ENCODE peak calls at places on chromosomes 1 and 21, in five cellular contexts. One of them, this sample, is unnamed.

GRCh38 chr21:36205962-36206361 is 49.3 kb downstream of the DOP1B start:
- DNase-seq in right lobe of liver: no peak
- DNase-seq in suprapubic skin: no peak
- DNase-seq in tibial nerve: no peak
- DNase-seq in HCT116: no peak
- DNase-seq in this sample: no peak

GRCh38 chr1:23436520-23437354 is 12.2 kb upstream of the TCEA3 start:
- DNase-seq in right lobe of liver: no peak
- DNase-seq in suprapubic skin: no peak
- DNase-seq in tibial nerve: no peak
- DNase-seq in HCT116: no peak
- DNase-seq in this sample: no peak

GRCh38 chr1:3924186-3924815 is 24.2 kb upstream of the C1orf174 start:
- DNase-seq in right lobe of liver: peak; percentile 32
- DNase-seq in suprapubic skin: no peak
- DNase-seq in tibial nerve: no peak
- DNase-seq in HCT116: no peak
- DNase-seq in this sample: no peak

GRCh38 chr1:5985250-5985649 is 7.0 kb downstream of the NPHP4 start:
- DNase-seq in right lobe of liver: no peak
- DNase-seq in suprapubic skin: no peak
- DNase-seq in tibial nerve: no peak
- DNase-seq in HCT116: no peak
- DNase-seq in this sample: no peak

GRCh38 chr1:205710201-205711062 is 30.1 kb upstream of the SLC45A3 start:
- DNase-seq in right lobe of liver: no peak
- DNase-seq in suprapubic skin: no peak
- DNase-seq in tibial nerve: no peak
- DNase-seq in HCT116: no peak
- DNase-seq in this sample: no peak

GRCh38 chr1:204384636-204385354 is 25.1 kb upstream of the PLEKHA6 start:
- DNase-seq in right lobe of liver: no peak
- DNase-seq in suprapubic skin: no peak
- DNase-seq in tibial nerve: no peak
- DNase-seq in HCT116: no peak
- DNase-seq in this sample: peak; percentile 35

GRCh38 chr21:36756527-36756926 is 57.6 kb downstream of the SIM2 start:
- DNase-seq in right lobe of liver: no peak
- DNase-seq in suprapubic skin: no peak
- DNase-seq in tibial nerve: no peak
- DNase-seq in HCT116: no peak
- DNase-seq in this sample: no peak

GRCh38 chr1:54421101-54421504 is 14.9 kb upstream of the SSBP3 start:
- DNase-seq in right lobe of liver: no peak
- DNase-seq in suprapubic skin: no peak
- DNase-seq in tibial nerve: no peak
- DNase-seq in HCT116: peak; percentile 16
- DNase-seq in this sample: no peak

GRCh38 chr1:2828586-2829250 is 27.2 kb upstream of the TTC34 start:
- DNase-seq in right lobe of liver: peak; percentile 35
- DNase-seq in suprapubic skin: no peak
- DNase-seq in tibial nerve: no peak
- DNase-seq in HCT116: no peak
- DNase-seq in this sample: no peak

GRCh38 chr1:51666463-51666862 is 49.6 kb downstream of the OSBPL9 start:
- DNase-seq in right lobe of liver: no peak
- DNase-seq in suprapubic skin: no peak
- DNase-seq in tibial nerve: no peak
- DNase-seq in HCT116: no peak
- DNase-seq in this sample: no peak

GRCh38 chr1:63435136-63435535 is 67.7 kb downstream of the ALG6 start:
- DNase-seq in right lobe of liver: no peak
- DNase-seq in suprapubic skin: no peak
- DNase-seq in tibial nerve: no peak
- DNase-seq in HCT116: no peak
- DNase-seq in this sample: no peak

GRCh38 chr1:172764378-172764777 is 105.5 kb downstream of the FASLG start:
- DNase-seq in right lobe of liver: no peak
- DNase-seq in suprapubic skin: no peak
- DNase-seq in tibial nerve: no peak
- DNase-seq in HCT116: no peak
- DNase-seq in this sample: no peak

GRCh38 chr21:43667191-43667904 is 8.0 kb downstream of the RRP1B start:
- DNase-seq in right lobe of liver: no peak
- DNase-seq in suprapubic skin: no peak
- DNase-seq in tibial nerve: no peak
- DNase-seq in HCT116: no peak
- DNase-seq in this sample: no peak

GRCh38 chr21:43664358-43664757 is 5.0 kb downstream of the RRP1B start:
- DNase-seq in right lobe of liver: no peak
- DNase-seq in suprapubic skin: no peak
- DNase-seq in tibial nerve: no peak
- DNase-seq in HCT116: no peak
- DNase-seq in this sample: no peak

GRCh38 chr21:43663033-43663432 is 3.7 kb downstream of the RRP1B start:
- DNase-seq in right lobe of liver: no peak
- DNase-seq in suprapubic skin: no peak
- DNase-seq in tibial nerve: no peak
- DNase-seq in HCT116: no peak
- DNase-seq in this sample: no peak

GRCh38 chr21:43662286-43662685 is 2.9 kb downstream of the RRP1B start:
- DNase-seq in right lobe of liver: no peak
- DNase-seq in suprapubic skin: no peak
- DNase-seq in tibial nerve: no peak
- DNase-seq in HCT116: no peak
- DNase-seq in this sample: no peak

GRCh38 chr21:43665879-43666278 is 6.5 kb downstream of the RRP1B start:
- DNase-seq in right lobe of liver: no peak
- DNase-seq in suprapubic skin: no peak
- DNase-seq in tibial nerve: no peak
- DNase-seq in HCT116: no peak
- DNase-seq in this sample: no peak
- TF ChIP-seq CTCF in right lobe of liver: no peak
- TF ChIP-seq CTCF in suprapubic skin: no peak
- TF ChIP-seq CTCF in tibial nerve: no peak
- TF ChIP-seq CTCF in HCT116: no peak
- TF ChIP-seq CTCF in this sample: no peak

DNA sequence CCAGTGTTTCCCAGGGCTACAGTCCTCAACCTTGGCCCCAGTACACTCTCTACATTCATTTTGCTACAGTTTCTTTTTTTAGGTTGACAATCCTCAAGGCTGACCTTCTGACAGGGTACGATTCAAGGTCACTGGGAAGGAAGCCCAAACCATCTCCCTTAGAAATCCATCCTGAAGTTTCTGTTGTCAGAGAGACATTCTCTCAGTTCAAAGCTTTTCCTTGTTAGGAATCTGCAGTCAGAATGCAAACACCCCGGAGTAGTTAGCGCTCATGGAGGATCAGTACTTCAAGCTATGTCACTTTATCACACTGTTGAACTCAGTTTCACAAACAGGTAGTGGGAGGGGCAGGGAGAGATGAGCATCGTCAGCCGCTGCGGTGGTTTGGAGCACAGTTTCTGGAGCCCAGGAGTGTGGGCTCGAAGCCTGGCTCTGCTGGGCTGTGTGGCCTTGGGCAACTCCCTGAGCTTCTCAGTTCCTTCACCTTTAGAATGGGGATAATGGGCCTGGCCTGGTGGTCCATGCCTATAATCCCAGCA is 4.2 kb downstream of the SLC2A5 start:
- DNase-seq in right lobe of liver: no peak
- DNase-seq in suprapubic skin: no peak
- DNase-seq in tibial nerve: no peak
- DNase-seq in HCT116: no peak
- DNase-seq in this sample: no peak
- TF ChIP-seq POLR2A in right lobe of liver: no peak
- TF ChIP-seq POLR2A in suprapubic skin: no peak
- TF ChIP-seq POLR2A in tibial nerve: no peak
- TF ChIP-seq POLR2A in HCT116: no peak
- TF ChIP-seq POLR2A in this sample: no peak

GRCh38 chr1:161966076-161966475 is 57.6 kb downstream of the OLFML2B start:
- DNase-seq in right lobe of liver: no peak
- DNase-seq in suprapubic skin: no peak
- DNase-seq in tibial nerve: no peak
- DNase-seq in HCT116: no peak
- DNase-seq in this sample: no peak

GRCh38 chr1:161958425-161958824 is 65.2 kb downstream of the OLFML2B start:
- DNase-seq in right lobe of liver: no peak
- DNase-seq in suprapubic skin: no peak
- DNase-seq in tibial nerve: no peak
- DNase-seq in HCT116: no peak
- DNase-seq in this sample: no peak

DNA sequence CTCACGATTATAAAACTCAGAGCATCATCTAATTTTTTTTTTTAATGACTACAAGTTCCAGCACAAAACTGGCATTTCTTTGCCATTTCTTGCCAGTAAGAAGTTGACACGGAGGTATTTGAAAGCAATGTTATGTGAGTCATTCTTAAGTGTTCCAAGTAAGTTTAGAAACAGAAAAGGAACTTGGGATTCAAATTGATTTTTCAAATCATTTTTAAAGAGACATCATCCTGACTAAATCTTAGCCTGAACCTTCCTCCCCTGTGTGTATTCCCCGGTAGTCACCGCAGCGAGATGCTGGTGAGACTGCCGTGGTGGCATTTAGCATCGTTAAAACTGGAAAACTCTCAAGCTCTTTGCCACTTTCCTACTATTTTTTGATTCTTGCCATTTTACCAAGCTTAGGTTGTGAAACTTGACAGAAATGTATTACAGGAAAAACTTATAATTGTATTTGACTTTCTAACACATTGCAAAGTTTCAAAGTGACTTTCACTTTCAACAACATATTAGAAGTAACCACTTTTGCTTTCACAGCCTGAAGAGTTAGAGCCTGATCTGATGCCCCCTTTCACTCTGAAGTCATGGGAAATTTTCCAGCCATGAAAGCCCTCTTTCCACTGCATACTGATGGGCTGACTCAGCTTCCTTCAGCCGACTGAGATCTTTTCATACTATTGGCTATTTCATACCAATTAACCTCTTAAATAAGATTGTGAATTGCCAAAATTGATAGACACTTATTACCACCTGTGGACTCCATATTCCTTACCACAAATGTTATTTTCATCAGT is 61.4 kb downstream of the OLFML2B start:
- DNase-seq in right lobe of liver: no peak
- DNase-seq in suprapubic skin: no peak
- DNase-seq in tibial nerve: no peak
- DNase-seq in HCT116: peak; percentile 7
- DNase-seq in this sample: no peak
- TF ChIP-seq CTCF in right lobe of liver: no peak
- TF ChIP-seq CTCF in suprapubic skin: no peak
- TF ChIP-seq CTCF in tibial nerve: no peak
- TF ChIP-seq CTCF in HCT116: no peak
- TF ChIP-seq CTCF in this sample: no peak

GRCh38 chr1:157119448-157119847 is 18.7 kb downstream of the ETV3 start:
- DNase-seq in right lobe of liver: no peak
- DNase-seq in suprapubic skin: no peak
- DNase-seq in tibial nerve: no peak
- DNase-seq in HCT116: no peak
- DNase-seq in this sample: no peak
- TF ChIP-seq POLR2A in right lobe of liver: no peak
- TF ChIP-seq POLR2A in suprapubic skin: no peak
- TF ChIP-seq POLR2A in tibial nerve: no peak
- TF ChIP-seq POLR2A in HCT116: no peak
- TF ChIP-seq POLR2A in this sample: no peak

This sample was measured in heart left ventricle.